ENCODE peak calls at places on chromosomes 3 and 15, in five cellular contexts. D is HCT116, W is HepG2, M is GM12878, N is SK-N-SH. I is an unnamed sample.
A peak's percentile ranks its signal among the peaks of the same experiment; 100 is the strongest.

GRCh38 chr3:22632566-22632965 is 570.6 kb upstream of the UBE2E2 start:
- DNase-seq in D (no peak), W (no peak), M (no peak), N (no peak), I (no peak)

GRCh38 chr3:16174976-16175901 is 759 bp downstream of the GALNT15 start:
- DNase-seq in D (no peak), W (no peak), M (no peak), N (no peak), I (no peak)

GRCh38 chr3:45841380-45841700 is 579 bp downstream of the LZTFL1 start:
- DNase-seq in D (no peak), W (peak; percentile 3), M (no peak), N (no peak), I (no peak)

GRCh38 chr15:40333922-40334492 is 6.7 kb downstream of the CCDC9B start:
- DNase-seq in D (no peak), W (no peak), M (no peak), N (no peak), I (peak; percentile 43)

GRCh38 chr3:197019021-197019420 is 10.6 kb downstream of the MELTF start:
- DNase-seq in D (no peak), W (peak; percentile 46), M (no peak), N (peak; percentile 3), I (no peak)

GRCh38 chr3:194941956-194942483 is 256.3 kb downstream of the FAM43A start:
- DNase-seq in D (no peak), W (no peak), M (no peak), N (no peak), I (no peak)

GRCh38 chr3:62249855-62250543 is 123.4 kb downstream of the FEZF2 start:
- DNase-seq in D (no peak), W (no peak), M (no peak), N (peak; percentile 19), I (no peak)

GRCh38 chr3:187737401-187738088 is 7.7 kb downstream of the BCL6 start:
- DNase-seq in D (no peak), W (no peak), M (no peak), N (peak; percentile 41), I (peak; percentile 45)

GRCh38 chr15:52348056-52348745 is 52.6 kb upstream of the MYO5C start:
- DNase-seq in D (no peak), W (no peak), M (no peak), N (no peak), I (no peak)

DNA sequence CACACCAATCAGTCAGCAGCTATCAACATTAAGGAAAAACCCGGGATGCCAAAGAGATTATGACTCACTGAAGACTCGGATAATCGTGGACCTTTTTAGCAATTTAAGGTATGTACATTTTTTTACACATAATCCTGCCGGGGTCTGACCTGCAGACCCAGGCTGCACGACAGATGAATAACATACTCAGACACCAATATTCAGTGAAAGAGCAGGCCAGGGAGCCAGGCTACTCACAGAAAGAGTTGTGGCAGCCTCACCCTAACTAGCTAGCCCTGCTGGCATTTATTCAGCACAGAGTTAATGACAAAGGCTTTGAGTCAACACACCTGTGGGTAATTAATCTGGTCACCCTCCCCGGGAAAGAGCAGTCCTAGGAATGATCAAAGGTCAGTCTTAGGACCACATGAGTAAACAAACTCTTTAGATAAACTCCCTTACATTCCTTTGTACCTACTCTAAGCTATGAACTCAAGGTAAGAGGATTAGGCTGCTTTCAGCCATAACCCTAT is 727.5 kb downstream of the TBL1XR1 start:
- DNase-seq in D (peak; percentile 29), W (peak; percentile 0), M (no peak), N (no peak), I (no peak)
- TF ChIP-seq ZBTB33 in D (no peak), W (no peak), M (no peak), N (no peak), I (no peak)

DNA sequence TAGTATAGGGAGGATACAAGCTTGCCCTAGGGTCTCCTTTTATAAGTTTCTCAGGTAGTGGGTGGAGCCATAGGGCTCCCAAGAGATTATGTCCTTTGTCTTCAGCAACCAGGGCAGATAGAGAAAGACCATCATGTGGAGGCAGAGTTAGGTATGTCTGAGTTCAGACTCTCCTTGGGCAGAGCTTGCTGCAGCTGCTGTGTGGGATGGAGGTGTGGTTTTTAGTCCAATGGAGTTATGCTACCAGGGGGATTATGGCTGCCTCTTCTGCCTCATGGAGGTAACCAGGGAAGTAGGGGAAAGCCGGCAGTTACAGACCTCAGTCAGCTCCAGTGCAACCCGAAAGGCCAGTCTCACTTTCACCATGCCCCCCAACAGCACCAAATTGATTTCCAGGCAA is 220.5 kb downstream of the NECTIN3 start:
- DNase-seq in D (no peak), W (no peak), M (no peak), N (no peak), I (no peak)
- H3K4me3 ChIP-seq in D (no peak overlapping the region), W (no peak overlapping the region), M (no peak overlapping the region), N (no peak overlapping the region), I (no peak overlapping the region)

DNA sequence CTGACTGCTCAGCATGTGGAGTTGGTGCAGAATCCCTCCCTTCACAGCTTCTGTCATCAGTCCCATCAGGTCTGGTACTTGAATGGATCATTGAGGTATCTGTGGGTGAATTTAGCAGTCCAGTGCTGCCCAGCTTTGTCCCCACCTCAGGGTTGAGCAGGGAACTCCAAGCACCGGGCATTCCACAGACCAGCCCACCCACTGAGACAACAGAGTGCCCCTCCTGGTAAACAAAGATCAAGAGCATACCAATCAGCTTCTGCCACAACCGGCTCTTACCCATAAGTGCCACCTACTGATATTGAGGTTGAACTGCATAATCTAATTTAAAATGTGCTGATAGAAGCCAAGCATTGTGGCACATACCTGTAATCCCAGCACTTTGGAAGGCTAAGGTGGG is 57.1 kb upstream of the FXR1 start:
- DNase-seq in D (peak; percentile 26), W (peak; percentile 23), M (no peak), N (no peak), I (no peak)
- TF ChIP-seq ZBTB33 in D (no peak), W (no peak), M (no peak), N (no peak), I (no peak)

GRCh38 chr3:47440131-47440530 is 35.6 kb downstream of the SCAP start:
- DNase-seq in D (no peak), W (peak; percentile 79), M (no peak), N (no peak), I (no peak)

GRCh38 chr3:47444103-47444502 is 31.6 kb downstream of the SCAP start:
- DNase-seq in D (no peak), W (no peak), M (no peak), N (no peak), I (peak; percentile 4)

GRCh38 chr3:47441796-47442551 is 33.8 kb downstream of the SCAP start:
- DNase-seq in D (no peak), W (peak; percentile 63), M (no peak), N (no peak), I (no peak)

GRCh38 chr3:47443611-47443995 is 32.1 kb downstream of the SCAP start:
- DNase-seq in D (no peak), W (peak; percentile 87), M (no peak), N (no peak), I (peak; percentile 4)
- H3K4me3 ChIP-seq in D (no peak overlapping the region), W (peak overlapping the region; percentile 23), M (no peak overlapping the region), N (no peak overlapping the region), I (no peak overlapping the region)

GRCh38 chr3:140629351-140630137 is 48.3 kb upstream of the TRIM42 start:
- DNase-seq in D (no peak), W (peak; percentile 17), M (no peak), N (no peak), I (no peak)
- TF ChIP-seq ZBTB33 in D (no peak), W (no peak), M (no peak), N (no peak), I (no peak)

GRCh38 chr3:192915724-192916123 is 1.9 kb downstream of the MB21D2 start:
- DNase-seq in D (no peak), W (no peak), M (no peak), N (no peak), I (no peak)
- H3K4me3 ChIP-seq in D (no peak overlapping the region), W (no peak overlapping the region), M (peak overlapping the region; percentile 57), N (peak overlapping the region; percentile 91), I (no peak overlapping the region)

DNA sequence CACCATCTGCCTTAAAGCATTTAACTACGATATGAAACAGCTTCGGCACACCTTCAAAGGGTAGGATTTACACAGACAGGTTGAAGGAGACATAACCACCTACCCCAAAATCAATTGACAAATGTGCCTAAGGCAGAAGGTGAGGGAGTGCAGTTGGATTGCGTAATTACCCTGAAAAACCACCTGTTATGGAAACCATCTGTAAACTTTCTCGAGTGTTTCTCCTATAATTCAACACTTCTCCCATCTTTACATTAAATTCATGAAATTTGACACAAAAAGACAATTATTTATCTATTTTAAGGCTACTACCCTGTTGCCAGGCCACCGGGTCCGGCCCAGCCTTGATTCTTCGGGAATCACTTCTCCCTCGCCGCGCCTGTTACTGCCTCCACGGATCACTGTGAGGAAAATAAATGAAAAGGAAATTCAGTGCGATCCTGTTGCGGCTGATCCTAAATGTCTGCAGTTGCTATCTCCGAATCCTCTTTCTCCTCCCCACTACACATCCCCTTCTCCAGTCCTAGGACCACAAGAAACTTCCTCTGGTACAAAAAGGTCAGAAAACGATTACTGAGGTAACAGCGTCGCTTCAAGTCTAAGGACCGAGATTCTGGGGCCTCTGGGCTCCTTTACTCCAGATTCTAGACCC is 655 bp downstream of the IQCB1 start:
- DNase-seq in D (no peak), W (peak; percentile 13), M (no peak), N (no peak), I (peak; percentile 3)
- TF ChIP-seq ZBTB33 in D (no peak), W (no peak), M (no peak), N (no peak), I (no peak)

DNA sequence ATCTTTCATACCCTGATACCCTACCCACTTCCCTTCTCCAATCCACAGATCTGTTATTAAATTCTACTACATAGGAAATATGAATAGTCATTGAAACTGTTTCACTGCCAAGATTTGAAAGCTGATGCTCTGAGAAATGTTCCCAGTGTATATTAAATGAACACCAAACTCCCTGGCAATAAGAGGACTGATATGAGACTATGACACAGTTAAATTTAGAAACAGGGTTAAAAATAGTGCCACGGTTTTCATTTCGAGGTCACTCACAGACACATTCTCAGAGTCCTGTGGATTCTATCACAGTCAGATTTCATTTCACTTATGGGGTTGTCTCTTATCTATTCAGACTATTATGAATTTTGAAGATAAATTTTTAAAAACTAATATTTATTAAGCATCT is 27.2 kb upstream of the GBE1 start:
- DNase-seq in D (no peak), W (no peak), M (peak; percentile 58), N (no peak), I (no peak)
- H3K4me3 ChIP-seq in D (no peak overlapping the region), W (no peak overlapping the region), M (no peak overlapping the region), N (no peak overlapping the region), I (no peak overlapping the region)